ENCODE peak calls at places on chromosome 12, in six cellular contexts. U, P, O, S, I and L are unnamed samples.

GRCh38 chr12:31019106-31019505 is 54.6 kb upstream of the DDX11 start:
- DNase-seq in S (no peak), O (no peak), I (no peak), P (no peak), U (no peak), L (no peak)

GRCh38 chr12:11071414-11071813 is 9.3 kb upstream of the TAS2R46 start:
- DNase-seq in S (no peak), O (no peak), I (no peak), P (no peak), U (no peak), L (peak)

GRCh38 chr12:105672576-105672975 is 342.1 kb downstream of the C12orf75 start:
- DNase-seq in S (no peak), U (no peak), I (no peak), O (no peak), P (peak), L (no peak)

GRCh38 chr12:19799886-19800602 is 360.8 kb downstream of the AEBP2 start:
- DNase-seq in S (no peak), I (no peak), O (no peak), P (no peak), U (no peak), L (no peak)

GRCh38 chr12:28369483-28369882 is 179.2 kb downstream of the CCDC91 start:
- DNase-seq in I (no peak), U (no peak), P (no peak), S (no peak), O (no peak), L (peak)

GRCh38 chr12:95548056-95548538 is 3.2 kb downstream of the USP44 start:
- DNase-seq in O (peak), U (no peak), S (peak), I (peak), P (peak), L (peak)

GRCh38 chr12:9869307-9870161 is at the start of gene CLEC2B:
- DNase-seq in I (no peak), S (no peak), O (no peak), U (peak), P (peak), L (no peak)

GRCh38 chr12:47731723-47732122 is 6.4 kb upstream of the ENDOU start:
- DNase-seq in O (no peak), U (no peak), S (no peak), P (no peak), I (no peak), L (no peak)

GRCh38 chr12:90287585-90287984 is 578.9 kb upstream of the ATP2B1 start:
- DNase-seq in U (no peak), S (no peak), P (peak), I (no peak), O (no peak), L (peak)

GRCh38 chr12:27382126-27382795 is 49.6 kb downstream of the BMAL2 start:
- DNase-seq in P (peak), S (no peak), U (no peak), I (no peak), O (no peak), L (no peak)

GRCh38 chr12:6551496-6552139 is 4.2 kb downstream of the IFFO1 start:
- DNase-seq in I (no peak), P (peak), S (no peak), U (peak), O (no peak), L (peak)
- H3K4me3 ChIP-seq in I (no peak), P (peak), S (no peak), U (no peak), O (no peak), L (no peak)

GRCh38 chr12:13101854-13102375 is 1.6 kb downstream of the GSG1 start:
- DNase-seq in U (peak), P (peak), O (no peak), I (no peak), S (peak), L (no peak)

GRCh38 chr12:13100882-13101769 is 2.3 kb downstream of the GSG1 start:
- DNase-seq in I (peak), U (peak), P (peak), S (peak), O (peak), L (peak)

GRCh38 chr12:13099066-13099909 is 4.2 kb downstream of the GSG1 start:
- DNase-seq in U (no peak), S (no peak), I (no peak), O (no peak), P (peak), L (no peak)

GRCh38 chr12:13099910-13100609 is 3.4 kb downstream of the GSG1 start:
- DNase-seq in U (no peak), S (no peak), I (no peak), O (no peak), P (peak), L (no peak)

DNA sequence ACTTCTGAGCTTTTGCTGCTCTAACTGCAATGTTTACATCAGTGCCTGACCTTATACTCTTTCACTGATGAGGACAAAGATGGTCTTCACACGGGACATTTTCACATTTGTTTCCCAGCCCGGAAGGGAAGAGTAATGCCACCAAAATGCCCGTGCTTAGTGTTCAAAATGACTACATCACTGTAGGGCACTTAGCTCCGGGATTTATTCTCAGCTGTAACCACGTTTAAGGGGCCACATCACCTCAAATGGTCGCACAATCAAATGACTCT is 2.9 kb downstream of the GSG1 start:
- DNase-seq in O (no peak), S (no peak), P (no peak), I (no peak), U (no peak), L (no peak)
- H3K4ac ChIP-seq in O (no peak), S (peak), P (peak), I (peak), U (peak), L (no peak)

GRCh38 chr12:103495158-103495782 is 498 bp downstream of the C12orf42 start:
- DNase-seq in S (no peak), U (no peak), I (peak), P (no peak), O (peak), L (peak)
- H3K4me3 ChIP-seq in S (peak), U (no peak), I (peak), P (peak), O (peak), L (peak)

GRCh38 chr12:56687225-56688128 is 607 bp downstream of the PTGES3 start:
- DNase-seq in S (peak), I (no peak), P (peak), U (no peak), O (no peak), L (no peak)
- H3K4ac ChIP-seq in S (peak), I (peak), P (peak), U (peak), O (peak), L (peak)

GRCh38 chr12:67649165-67650126 is 901 bp downstream of the DYRK2 start:
- DNase-seq in U (no peak), I (peak), O (no peak), S (no peak), P (no peak), L (peak)
- H3K4me3 ChIP-seq in U (peak), I (peak), O (peak), S (peak), P (peak), L (peak)

GRCh38 chr12:52147367-52147972 is 44.3 kb downstream of the KRT80 start:
- DNase-seq in S (peak), U (peak), O (no peak), P (peak), I (no peak), L (peak)
- H3K4ac ChIP-seq in S (peak), U (peak), O (peak), P (peak), I (no peak), L (no peak)

DNA sequence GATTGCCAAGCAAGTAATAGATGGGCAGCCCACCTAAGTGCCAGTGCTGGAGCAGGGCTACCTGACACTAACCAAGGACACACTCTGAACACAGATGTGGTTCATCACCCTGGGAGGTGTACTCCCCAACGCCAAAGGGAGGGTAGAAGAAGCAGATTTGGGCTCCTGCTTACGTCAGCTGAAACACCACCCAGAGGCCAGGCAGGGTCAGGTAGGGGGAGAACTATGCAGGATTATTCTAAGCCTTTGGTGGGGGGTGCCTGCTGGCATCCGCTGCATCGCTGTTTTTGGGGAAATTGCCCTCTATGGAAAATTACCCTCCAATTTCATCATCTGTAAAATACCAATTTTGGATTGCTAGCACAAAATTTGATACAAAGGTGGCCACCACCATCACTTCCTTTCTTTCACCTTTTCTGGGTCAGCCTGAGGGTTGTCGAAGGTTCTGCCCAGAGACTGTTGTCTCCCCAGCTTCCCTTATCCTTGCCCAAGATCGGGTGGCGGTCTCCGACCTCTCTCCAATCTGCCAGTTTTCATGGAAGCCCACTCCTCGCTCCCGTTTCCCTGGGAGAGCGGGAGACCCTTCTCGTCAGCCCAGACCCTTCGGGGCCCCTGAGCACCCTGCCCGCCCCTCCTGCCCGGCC is 535 bp downstream of the BIN2 start:
- DNase-seq in O (no peak), S (no peak), P (no peak), I (no peak), U (no peak), L (no peak)
- H3K4me3 ChIP-seq in O (no peak), S (no peak), P (no peak), I (no peak), U (no peak), L (no peak)

GRCh38 chr12:5376591-5377207 is 55.2 kb upstream of the NTF3 start:
- DNase-seq in O (no peak), P (no peak), S (no peak), I (no peak), U (no peak), L (no peak)

GRCh38 chr12:5377997-5378596 is 53.8 kb upstream of the NTF3 start:
- DNase-seq in P (no peak), U (no peak), I (no peak), O (no peak), S (no peak), L (no peak)

GRCh38 chr12:5375547-5376295 is 56.2 kb upstream of the NTF3 start:
- DNase-seq in U (no peak), S (no peak), I (peak), P (no peak), O (no peak), L (no peak)

GRCh38 chr12:5371636-5372035 is 60.3 kb upstream of the NTF3 start:
- DNase-seq in O (no peak), S (peak), I (no peak), P (no peak), U (no peak), L (no peak)

GRCh38 chr12:5374691-5375090 is 57.2 kb upstream of the NTF3 start:
- DNase-seq in U (no peak), S (no peak), I (peak), O (no peak), P (no peak), L (no peak)
- H3K4ac ChIP-seq in U (no peak), S (no peak), I (no peak), O (no peak), P (no peak), L (no peak)

GRCh38 chr12:25052191-25053020 is 103.5 kb upstream of the BCAT1 start:
- DNase-seq in P (no peak), U (no peak), O (no peak), S (no peak), I (no peak), L (peak)
- H3K4me3 ChIP-seq in P (no peak), U (no peak), O (no peak), S (no peak), I (no peak), L (no peak)

GRCh38 chr12:124499873-124500231 is 67.6 kb downstream of the NCOR2 start:
- DNase-seq in P (no peak), I (no peak), U (no peak), S (no peak), O (no peak), L (no peak)
- H3K4ac ChIP-seq in P (peak), I (peak), U (peak), S (peak), O (peak), L (peak)